ENCODE peak calls at places on chromosome 3, in six cellular contexts. X, Q, T, D, L and H are unnamed samples.

GRCh38 chr3:38842266-38842965 is 26.4 kb upstream of the SCN10A start:
- DNase-seq in X (no peak), Q (no peak), T (no peak), D (no peak), L (no peak), H (no peak)

GRCh38 chr3:149628957-149629670 is 28.7 kb downstream of the WWTR1 start:
- DNase-seq in X (no peak), Q (no peak), T (no peak), D (no peak), L (no peak), H (no peak)

GRCh38 chr3:14565791-14566588 is 25.8 kb upstream of the GRIP2 start:
- DNase-seq in X (peak; percentile 50), Q (no peak), T (no peak), D (no peak), L (no peak), H (no peak)

GRCh38 chr3:149180057-149180573 is 41.5 kb downstream of the CP start:
- DNase-seq in X (peak; percentile 99), Q (peak; percentile 99), T (no peak), D (no peak), L (peak; percentile 66), H (no peak)

GRCh38 chr3:13192471-13193213 is 119.4 kb upstream of the IQSEC1 start:
- DNase-seq in X (peak; percentile 37), Q (peak; percentile 24), T (no peak), D (peak; percentile 40), L (no peak), H (peak; percentile 63)

GRCh38 chr3:44950273-44950672 is 25.7 kb downstream of the ZDHHC3 start:
- DNase-seq in X (no peak), Q (no peak), T (no peak), D (no peak), L (no peak), H (peak; percentile 52)

GRCh38 chr3:150248116-150248864 is 159.8 kb upstream of the TSC22D2 start:
- DNase-seq in X (peak; percentile 60), Q (no peak), T (no peak), D (no peak), L (no peak), H (no peak)

GRCh38 chr3:71173421-71173975 is 410.0 kb downstream of the FOXP1 start:
- DNase-seq in X (no peak), Q (no peak), T (no peak), D (no peak), L (no peak), H (no peak)

GRCh38 chr3:76044601-76045600 is 259.6 kb upstream of the ZNF717 start:
- DNase-seq in X (peak; percentile 69), Q (peak; percentile 10), T (no peak), D (peak; percentile 42), L (no peak), H (peak; percentile 52)

GRCh38 chr3:15892311-15892710 is 94.5 kb upstream of the ANKRD28 start:
- DNase-seq in X (no peak), Q (no peak), T (no peak), D (no peak), L (no peak), H (no peak)

DNA sequence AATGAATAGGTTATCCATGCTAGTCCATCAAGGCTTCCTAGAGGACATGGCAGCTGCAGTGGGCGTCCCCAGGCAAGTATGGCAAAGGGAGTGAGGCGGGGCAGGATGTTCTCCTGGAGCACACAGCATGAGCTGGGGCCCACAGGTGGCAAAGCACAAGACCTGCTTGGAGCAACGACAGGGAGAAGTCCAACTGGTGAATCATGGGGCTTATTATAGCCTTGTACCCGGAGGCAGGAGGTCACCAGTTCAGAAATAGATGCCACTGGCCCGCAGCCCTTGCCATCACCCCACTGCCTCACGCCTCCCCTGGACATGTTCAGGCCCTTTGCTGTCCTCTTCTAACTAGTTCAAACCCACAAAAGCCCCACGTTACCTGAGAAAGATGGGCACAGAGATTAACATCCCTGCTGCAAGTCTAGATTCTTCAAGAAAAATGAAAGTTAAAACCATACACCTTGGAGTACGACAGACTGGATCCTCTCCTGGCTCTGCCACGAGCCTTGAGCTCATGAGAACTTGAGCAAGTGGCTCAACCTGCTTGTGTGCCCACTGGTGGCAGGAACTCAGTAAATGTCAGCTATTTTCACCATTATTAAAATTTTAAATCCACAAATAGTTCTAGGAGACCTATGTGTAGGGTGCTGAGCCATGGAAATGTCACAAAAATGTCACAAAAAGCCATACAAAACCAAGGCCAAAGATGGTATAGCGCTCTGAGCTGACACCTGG is 1.8 kb upstream of the SRGAP3 start:
- DNase-seq in X (no peak), Q (no peak), T (no peak), D (no peak), L (no peak), H (no peak)
- TF ChIP-seq CTCF in X (peak; percentile 47), Q (no peak), T (no peak), D (no peak), L (no peak), H (no peak)

DNA sequence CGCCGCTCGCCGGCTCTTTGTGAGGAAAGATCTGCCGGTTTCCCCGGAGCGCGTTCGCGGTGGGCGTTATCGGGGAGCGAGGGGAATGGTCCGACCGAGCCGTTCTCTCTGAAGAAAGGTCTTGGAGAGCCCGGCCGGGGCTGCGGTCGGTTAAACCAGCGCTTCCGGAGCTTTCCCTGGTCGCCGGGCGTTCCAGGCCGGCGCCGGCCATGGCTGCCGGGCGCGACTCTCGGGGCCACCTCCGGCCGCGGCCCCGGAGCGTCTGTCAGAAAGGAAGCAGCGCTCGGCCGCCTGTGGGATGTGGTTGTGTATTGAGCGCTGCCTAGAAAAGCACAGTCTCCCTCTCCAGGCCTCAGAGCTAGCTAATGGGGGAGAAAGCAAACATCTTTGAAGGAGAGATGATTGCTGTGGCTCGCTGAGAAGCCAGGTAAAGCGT is 731 bp downstream of the FYTTD1 start:
- DNase-seq in X (peak; percentile 61), Q (peak; percentile 55), T (peak; percentile 90), D (peak; percentile 46), L (peak; percentile 55), H (peak; percentile 75)
- TF ChIP-seq CTCF in X (no peak), Q (no peak), T (no peak), D (peak; percentile 12), L (no peak), H (no peak)

GRCh38 chr3:159655202-159655601 is 333.4 kb upstream of the IL12A start:
- DNase-seq in X (no peak), Q (no peak), T (no peak), D (no peak), L (no peak), H (no peak)
- TF ChIP-seq CTCF in X (no peak), Q (no peak), T (no peak), D (no peak), L (no peak), H (no peak)

DNA sequence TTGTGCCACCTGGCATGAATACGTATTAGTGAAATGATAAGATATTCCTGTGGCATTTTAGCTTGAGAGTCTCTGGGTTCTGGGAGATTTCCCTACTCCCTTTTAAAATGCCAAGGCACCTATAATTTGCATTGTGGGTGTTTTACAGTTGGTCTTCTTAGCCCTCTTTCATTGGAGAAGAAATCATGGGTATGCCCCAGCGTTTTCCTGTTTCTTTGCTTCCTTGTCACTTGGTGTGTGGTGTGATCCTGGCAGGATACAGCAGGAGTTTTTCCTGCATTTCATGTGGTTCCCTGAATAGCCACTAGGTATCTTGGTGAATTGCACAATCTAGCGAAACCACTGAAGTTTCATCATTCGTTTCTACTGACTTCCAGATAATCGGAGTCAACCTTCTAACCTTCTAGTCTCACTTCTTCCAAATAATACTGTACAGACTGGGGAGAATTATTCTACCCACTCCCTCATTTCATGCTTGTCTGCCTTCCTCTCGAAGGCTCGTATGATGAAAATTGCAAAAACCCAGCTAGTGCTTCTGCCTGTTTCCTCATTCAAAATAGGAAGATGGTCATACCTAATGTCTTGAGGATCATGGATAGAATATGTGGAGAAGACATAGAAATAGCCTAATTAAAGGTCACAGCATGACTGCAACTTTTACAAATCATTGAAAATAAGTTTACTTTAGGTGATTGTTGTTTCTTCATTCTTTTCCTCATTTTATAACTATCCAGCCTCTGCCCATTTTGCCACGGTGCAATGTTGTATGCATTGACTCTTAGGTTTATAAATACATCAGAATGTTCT is 2.7 kb downstream of the BHLHE40 start:
- DNase-seq in X (peak; percentile 78), Q (peak; percentile 90), T (no peak), D (no peak), L (peak; percentile 48), H (no peak)
- TF ChIP-seq CTCF in X (peak; percentile 46), Q (no peak), T (peak; percentile 87), D (peak; percentile 43), L (peak; percentile 95), H (peak; percentile 52)